ENCODE peak calls at places on chromosomes 6 and 20, in ten cellular contexts. One of them, this sample, is unnamed. For H3K4me1, the result is how much of the 10 kb centered on the place peaks cover.

GRCh38 chr20:51801220-51801991 is 915 bp downstream of the SALL4 start:
- DNase-seq in tibial nerve: no peak
- DNase-seq in uterus: no peak
- DNase-seq in endothelial cell of umbilical vein: no peak
- DNase-seq in Peyer's patch: no peak
- DNase-seq in A549: peak
- DNase-seq in adrenal gland: no peak
- DNase-seq in transverse colon: no peak
- DNase-seq in right lobe of liver: peak
- DNase-seq in IMR-90: no peak
- DNase-seq in this sample: no peak

GRCh38 chr6:139882977-139883728 is 508.7 kb upstream of the CITED2 start:
- DNase-seq in IMR-90: peak
- DNase-seq in endothelial cell of umbilical vein: peak
- DNase-seq in adrenal gland: no peak
- DNase-seq in Peyer's patch: no peak
- DNase-seq in A549: no peak
- DNase-seq in uterus: no peak
- DNase-seq in transverse colon: no peak
- DNase-seq in right lobe of liver: no peak
- DNase-seq in tibial nerve: no peak
- DNase-seq in this sample: no peak

GRCh38 chr6:40419377-40419776 is 167.8 kb downstream of the LRFN2 start:
- DNase-seq in uterus: no peak
- DNase-seq in IMR-90: no peak
- DNase-seq in adrenal gland: no peak
- DNase-seq in right lobe of liver: no peak
- DNase-seq in A549: no peak
- DNase-seq in tibial nerve: no peak
- DNase-seq in endothelial cell of umbilical vein: no peak
- DNase-seq in Peyer's patch: no peak
- DNase-seq in transverse colon: no peak
- DNase-seq in this sample: no peak

GRCh38 chr6:19554356-19555225 is 282.6 kb upstream of the ID4 start:
- DNase-seq in right lobe of liver: no peak
- DNase-seq in A549: no peak
- DNase-seq in tibial nerve: no peak
- DNase-seq in uterus: peak
- DNase-seq in adrenal gland: no peak
- DNase-seq in IMR-90: no peak
- DNase-seq in Peyer's patch: no peak
- DNase-seq in transverse colon: no peak
- DNase-seq in endothelial cell of umbilical vein: no peak
- DNase-seq in this sample: no peak

GRCh38 chr6:2969549-2969948 is 1.8 kb downstream of the SERPINB6 start:
- DNase-seq in endothelial cell of umbilical vein: no peak
- DNase-seq in Peyer's patch: no peak
- DNase-seq in uterus: no peak
- DNase-seq in A549: no peak
- DNase-seq in tibial nerve: no peak
- DNase-seq in IMR-90: no peak
- DNase-seq in adrenal gland: no peak
- DNase-seq in right lobe of liver: no peak
- DNase-seq in transverse colon: no peak
- DNase-seq in this sample: no peak

GRCh38 chr6:54366647-54367327 is 58.5 kb downstream of the TINAG start:
- DNase-seq in endothelial cell of umbilical vein: peak
- DNase-seq in right lobe of liver: no peak
- DNase-seq in uterus: no peak
- DNase-seq in tibial nerve: no peak
- DNase-seq in A549: no peak
- DNase-seq in Peyer's patch: no peak
- DNase-seq in IMR-90: peak
- DNase-seq in adrenal gland: no peak
- DNase-seq in transverse colon: no peak
- DNase-seq in this sample: no peak

GRCh38 chr6:110358536-110359148 is 493 bp upstream of the METTL24 start:
- DNase-seq in endothelial cell of umbilical vein: no peak
- DNase-seq in adrenal gland: no peak
- DNase-seq in Peyer's patch: no peak
- DNase-seq in right lobe of liver: no peak
- DNase-seq in uterus: no peak
- DNase-seq in tibial nerve: no peak
- DNase-seq in A549: no peak
- DNase-seq in transverse colon: no peak
- DNase-seq in IMR-90: no peak
- DNase-seq in this sample: no peak

GRCh38 chr20:44720617-44720993 is 5.4 kb downstream of the CCN5 start:
- DNase-seq in A549: peak
- DNase-seq in adrenal gland: peak
- DNase-seq in endothelial cell of umbilical vein: no peak
- DNase-seq in uterus: no peak
- DNase-seq in tibial nerve: no peak
- DNase-seq in right lobe of liver: no peak
- DNase-seq in Peyer's patch: no peak
- DNase-seq in IMR-90: peak
- DNase-seq in transverse colon: no peak
- DNase-seq in this sample: peak

GRCh38 chr20:37007898-37008649 is 56.6 kb upstream of the SAMHD1 start:
- DNase-seq in Peyer's patch: no peak
- DNase-seq in adrenal gland: no peak
- DNase-seq in A549: no peak
- DNase-seq in endothelial cell of umbilical vein: peak
- DNase-seq in IMR-90: peak
- DNase-seq in transverse colon: no peak
- DNase-seq in right lobe of liver: no peak
- DNase-seq in tibial nerve: no peak
- DNase-seq in uterus: no peak
- DNase-seq in this sample: no peak

GRCh38 chr20:40670251-40670650 is 18.8 kb downstream of the MAFB start:
- DNase-seq in Peyer's patch: no peak
- DNase-seq in A549: no peak
- DNase-seq in adrenal gland: no peak
- DNase-seq in tibial nerve: no peak
- DNase-seq in IMR-90: no peak
- DNase-seq in right lobe of liver: no peak
- DNase-seq in uterus: no peak
- DNase-seq in endothelial cell of umbilical vein: no peak
- DNase-seq in transverse colon: no peak
- DNase-seq in this sample: no peak

GRCh38 chr6:56992703-56993102 is 37.8 kb downstream of the BEND6 start:
- DNase-seq in tibial nerve: no peak
- DNase-seq in endothelial cell of umbilical vein: no peak
- DNase-seq in transverse colon: no peak
- DNase-seq in right lobe of liver: no peak
- DNase-seq in IMR-90: peak
- DNase-seq in A549: no peak
- DNase-seq in uterus: no peak
- DNase-seq in Peyer's patch: no peak
- DNase-seq in adrenal gland: no peak
- DNase-seq in this sample: no peak

GRCh38 chr6:149443411-149444181 is 41.2 kb downstream of the ZC3H12D start:
- DNase-seq in tibial nerve: no peak
- DNase-seq in adrenal gland: no peak
- DNase-seq in uterus: no peak
- DNase-seq in A549: no peak
- DNase-seq in right lobe of liver: no peak
- DNase-seq in Peyer's patch: no peak
- DNase-seq in endothelial cell of umbilical vein: no peak
- DNase-seq in transverse colon: no peak
- DNase-seq in IMR-90: peak
- DNase-seq in this sample: no peak

GRCh38 chr20:460707-461106 is 1.6 kb downstream of the TBC1D20 start:
- DNase-seq in adrenal gland: peak
- DNase-seq in tibial nerve: no peak
- DNase-seq in A549: peak
- DNase-seq in IMR-90: no peak
- DNase-seq in Peyer's patch: no peak
- DNase-seq in endothelial cell of umbilical vein: no peak
- DNase-seq in right lobe of liver: peak
- DNase-seq in transverse colon: no peak
- DNase-seq in uterus: no peak
- DNase-seq in this sample: no peak

GRCh38 chr6:64330694-64331309 is 695.2 kb downstream of the PHF3 start:
- DNase-seq in Peyer's patch: peak
- DNase-seq in right lobe of liver: peak
- DNase-seq in endothelial cell of umbilical vein: peak
- DNase-seq in A549: no peak
- DNase-seq in transverse colon: peak
- DNase-seq in adrenal gland: peak
- DNase-seq in IMR-90: peak
- DNase-seq in tibial nerve: peak
- DNase-seq in uterus: peak
- DNase-seq in this sample: no peak

GRCh38 chr6:40550096-40550731 is 37.0 kb downstream of the LRFN2 start:
- DNase-seq in uterus: no peak
- DNase-seq in A549: peak
- DNase-seq in Peyer's patch: no peak
- DNase-seq in IMR-90: peak
- DNase-seq in endothelial cell of umbilical vein: peak
- DNase-seq in tibial nerve: no peak
- DNase-seq in right lobe of liver: no peak
- DNase-seq in transverse colon: peak
- DNase-seq in adrenal gland: peak
- DNase-seq in this sample: no peak

GRCh38 chr6:43714311-43715055 is 26.9 kb upstream of the MRPS18A start:
- DNase-seq in IMR-90: peak
- DNase-seq in A549: no peak
- DNase-seq in transverse colon: peak
- DNase-seq in tibial nerve: peak
- DNase-seq in adrenal gland: peak
- DNase-seq in uterus: peak
- DNase-seq in right lobe of liver: no peak
- DNase-seq in endothelial cell of umbilical vein: no peak
- DNase-seq in Peyer's patch: no peak
- DNase-seq in this sample: peak

GRCh38 chr6:38493929-38494547 is 145.7 kb downstream of the BTBD9 start:
- DNase-seq in Peyer's patch: no peak
- DNase-seq in uterus: peak
- DNase-seq in IMR-90: peak
- DNase-seq in endothelial cell of umbilical vein: peak
- DNase-seq in A549: no peak
- DNase-seq in transverse colon: peak
- DNase-seq in tibial nerve: peak
- DNase-seq in adrenal gland: peak
- DNase-seq in right lobe of liver: peak
- DNase-seq in this sample: peak

GRCh38 chr6:128719786-128720185 is 163.2 kb upstream of the LAMA2 start:
- DNase-seq in right lobe of liver: no peak
- DNase-seq in Peyer's patch: no peak
- DNase-seq in adrenal gland: no peak
- DNase-seq in tibial nerve: no peak
- DNase-seq in uterus: no peak
- DNase-seq in IMR-90: no peak
- DNase-seq in A549: no peak
- DNase-seq in endothelial cell of umbilical vein: no peak
- DNase-seq in transverse colon: no peak
- DNase-seq in this sample: no peak

GRCh38 chr6:47519279-47519678 is 41.7 kb downstream of the CD2AP start:
- DNase-seq in adrenal gland: no peak
- DNase-seq in IMR-90: no peak
- DNase-seq in transverse colon: peak
- DNase-seq in Peyer's patch: no peak
- DNase-seq in uterus: no peak
- DNase-seq in right lobe of liver: no peak
- DNase-seq in A549: no peak
- DNase-seq in tibial nerve: no peak
- DNase-seq in endothelial cell of umbilical vein: no peak
- DNase-seq in this sample: no peak

DNA sequence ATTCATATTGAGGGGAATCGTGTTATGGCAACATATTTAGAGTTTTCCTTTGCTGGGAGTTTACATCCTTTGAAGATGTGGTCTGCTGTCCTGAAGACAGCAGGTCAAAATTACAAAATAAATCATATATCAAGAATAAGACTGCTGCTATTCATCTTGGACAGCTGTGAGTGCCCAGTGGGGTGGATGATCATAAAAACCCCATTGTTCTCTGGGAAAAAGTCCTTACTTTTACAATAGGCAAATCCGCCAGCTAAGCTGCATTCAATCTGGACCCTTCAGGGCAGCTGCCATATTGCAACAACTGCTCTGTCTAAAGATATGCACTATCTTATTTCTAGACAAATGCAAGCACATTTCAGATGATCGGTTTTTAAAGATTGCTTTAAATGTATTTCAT is 19.4 kb downstream of the CASS4 start:
- DNase-seq in Peyer's patch: no peak
- DNase-seq in endothelial cell of umbilical vein: no peak
- DNase-seq in tibial nerve: no peak
- DNase-seq in adrenal gland: no peak
- DNase-seq in right lobe of liver: no peak
- DNase-seq in transverse colon: no peak
- DNase-seq in A549: no peak
- DNase-seq in uterus: no peak
- DNase-seq in IMR-90: no peak
- DNase-seq in this sample: no peak
- H3K4me1 ChIP-seq in Peyer's patch: under half
- H3K4me1 ChIP-seq in endothelial cell of umbilical vein: under half
- H3K4me1 ChIP-seq in tibial nerve: under half
- H3K4me1 ChIP-seq in adrenal gland: under half
- H3K4me1 ChIP-seq in right lobe of liver: under half
- H3K4me1 ChIP-seq in transverse colon: under half
- H3K4me1 ChIP-seq in A549: under half
- H3K4me1 ChIP-seq in uterus: under half
- H3K4me1 ChIP-seq in IMR-90: under half
- H3K4me1 ChIP-seq in this sample: under half

GRCh38 chr6:36327226-36328009 is 9.3 kb downstream of the BNIP5 start:
- DNase-seq in transverse colon: no peak
- DNase-seq in IMR-90: no peak
- DNase-seq in endothelial cell of umbilical vein: no peak
- DNase-seq in tibial nerve: no peak
- DNase-seq in A549: no peak
- DNase-seq in Peyer's patch: no peak
- DNase-seq in adrenal gland: no peak
- DNase-seq in uterus: no peak
- DNase-seq in right lobe of liver: no peak
- DNase-seq in this sample: no peak
- TF ChIP-seq POLR2A in transverse colon: no peak
- TF ChIP-seq POLR2A in IMR-90: no peak
- TF ChIP-seq POLR2A in endothelial cell of umbilical vein: no peak
- TF ChIP-seq POLR2A in tibial nerve: no peak
- TF ChIP-seq POLR2A in A549: no peak
- TF ChIP-seq POLR2A in Peyer's patch: no peak
- TF ChIP-seq POLR2A in adrenal gland: no peak
- TF ChIP-seq POLR2A in uterus: no peak
- TF ChIP-seq POLR2A in right lobe of liver: no peak
- TF ChIP-seq POLR2A in this sample: no peak

GRCh38 chr20:61357119-61357518 is 105.1 kb downstream of the CDH4 start:
- DNase-seq in right lobe of liver: no peak
- DNase-seq in Peyer's patch: no peak
- DNase-seq in tibial nerve: no peak
- DNase-seq in endothelial cell of umbilical vein: no peak
- DNase-seq in adrenal gland: no peak
- DNase-seq in A549: no peak
- DNase-seq in transverse colon: no peak
- DNase-seq in IMR-90: no peak
- DNase-seq in uterus: no peak
- DNase-seq in this sample: no peak
- H3K4me1 ChIP-seq in right lobe of liver: under half
- H3K4me1 ChIP-seq in Peyer's patch: under half
- H3K4me1 ChIP-seq in tibial nerve: under half
- H3K4me1 ChIP-seq in endothelial cell of umbilical vein: under half
- H3K4me1 ChIP-seq in adrenal gland: under half
- H3K4me1 ChIP-seq in A549: under half
- H3K4me1 ChIP-seq in transverse colon: under half
- H3K4me1 ChIP-seq in IMR-90: under half
- H3K4me1 ChIP-seq in uterus: under half
- H3K4me1 ChIP-seq in this sample: under half

GRCh38 chr6:83086751-83087150 is 19.3 kb downstream of the DOP1A start:
- DNase-seq in uterus: no peak
- DNase-seq in adrenal gland: no peak
- DNase-seq in tibial nerve: no peak
- DNase-seq in right lobe of liver: no peak
- DNase-seq in endothelial cell of umbilical vein: no peak
- DNase-seq in transverse colon: no peak
- DNase-seq in A549: no peak
- DNase-seq in IMR-90: no peak
- DNase-seq in Peyer's patch: no peak
- DNase-seq in this sample: no peak
- TF ChIP-seq POLR2A in uterus: no peak
- TF ChIP-seq POLR2A in adrenal gland: no peak
- TF ChIP-seq POLR2A in tibial nerve: no peak
- TF ChIP-seq POLR2A in right lobe of liver: no peak
- TF ChIP-seq POLR2A in endothelial cell of umbilical vein: no peak
- TF ChIP-seq POLR2A in transverse colon: no peak
- TF ChIP-seq POLR2A in A549: no peak
- TF ChIP-seq POLR2A in IMR-90: no peak
- TF ChIP-seq POLR2A in Peyer's patch: no peak
- TF ChIP-seq POLR2A in this sample: no peak

This sample was measured in heart left ventricle.